ENCODE peak calls at places on chromosomes 12 and 14, in six cellular contexts. J is ascending aorta, P is thoracic aorta, L is PC-9, T is endothelial cell of umbilical vein, U is pancreas. E is an unnamed sample. For H3K27me3, the result is how much of the 10 kb centered on the place peaks cover.

GRCh38 chr14:21933681-21934080 is 260.1 kb upstream of the OR4E1 start:
- DNase-seq in L (peak), U (no peak), J (no peak), P (no peak), T (peak), E (no peak)

GRCh38 chr14:47917344-47917954 is 242.0 kb upstream of the MDGA2 start:
- DNase-seq in T (peak), J (no peak), U (no peak), P (no peak), L (no peak), E (no peak)

GRCh38 chr12:6418796-6419195 is 26.0 kb upstream of the CD27 start:
- DNase-seq in J (no peak), P (no peak), L (no peak), T (no peak), U (no peak), E (no peak)

GRCh38 chr12:98162906-98163678 is 352.3 kb upstream of the TMPO start:
- DNase-seq in U (no peak), L (no peak), P (no peak), T (no peak), J (no peak), E (no peak)

GRCh38 chr12:11593013-11593412 is 56.5 kb upstream of the ETV6 start:
- DNase-seq in U (no peak), T (no peak), P (no peak), J (no peak), L (no peak), E (no peak)

GRCh38 chr12:93657076-93657475 is 20.1 kb upstream of the CRADD start:
- DNase-seq in L (no peak), T (no peak), P (no peak), U (no peak), J (no peak), E (no peak)

GRCh38 chr12:57031228-57031670 is 14.9 kb upstream of the TAC3 start:
- DNase-seq in P (no peak), T (no peak), J (no peak), U (no peak), L (no peak), E (no peak)

GRCh38 chr12:84497819-84498218 is 414.8 kb downstream of the SLC6A15 start:
- DNase-seq in T (peak), U (no peak), L (no peak), P (no peak), J (no peak), E (no peak)

GRCh38 chr12:6241495-6241894 is 41.3 kb downstream of the CD9 start:
- DNase-seq in L (no peak), J (no peak), T (peak), U (peak), P (no peak), E (peak)

GRCh38 chr14:32711103-32711680 is 227.5 kb upstream of the NPAS3 start:
- DNase-seq in L (no peak), P (no peak), J (no peak), T (peak), U (no peak), E (peak)

GRCh38 chr12:130591736-130592135 is 124.4 kb downstream of the RIMBP2 start:
- DNase-seq in J (no peak), L (no peak), U (no peak), T (no peak), P (no peak), E (no peak)

GRCh38 chr14:64639340-64639821 is 64.8 kb upstream of the PLEKHG3 start:
- DNase-seq in P (no peak), U (no peak), L (peak), J (no peak), T (no peak), E (no peak)

DNA sequence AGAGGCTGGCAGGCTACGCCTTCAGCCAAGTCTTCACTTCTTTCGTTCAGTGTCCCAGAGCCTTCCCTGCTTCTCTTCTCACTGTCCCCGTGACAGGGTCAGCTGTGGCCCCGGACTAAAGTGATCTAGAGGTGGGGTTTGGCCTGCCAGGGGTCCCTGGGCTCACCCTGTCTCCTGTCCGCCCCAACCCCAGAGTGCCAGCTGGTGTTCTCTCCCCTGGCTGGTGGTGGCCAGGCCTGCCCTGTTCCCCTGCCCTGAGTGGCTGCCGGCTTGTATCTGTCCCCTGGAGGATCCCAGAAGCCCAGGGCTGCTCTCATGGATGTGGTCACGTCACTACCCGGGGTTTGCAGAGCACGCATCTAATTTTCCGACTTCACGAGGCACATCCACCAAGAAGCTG is 297.4 kb downstream of the GLT1D1 start:
- DNase-seq in P (no peak), U (no peak), T (no peak), L (no peak), J (no peak), E (no peak)
- H3K27me3 ChIP-seq in P (under half), U (under half), T (under half), L (under half), J (under half), E (under half)

DNA sequence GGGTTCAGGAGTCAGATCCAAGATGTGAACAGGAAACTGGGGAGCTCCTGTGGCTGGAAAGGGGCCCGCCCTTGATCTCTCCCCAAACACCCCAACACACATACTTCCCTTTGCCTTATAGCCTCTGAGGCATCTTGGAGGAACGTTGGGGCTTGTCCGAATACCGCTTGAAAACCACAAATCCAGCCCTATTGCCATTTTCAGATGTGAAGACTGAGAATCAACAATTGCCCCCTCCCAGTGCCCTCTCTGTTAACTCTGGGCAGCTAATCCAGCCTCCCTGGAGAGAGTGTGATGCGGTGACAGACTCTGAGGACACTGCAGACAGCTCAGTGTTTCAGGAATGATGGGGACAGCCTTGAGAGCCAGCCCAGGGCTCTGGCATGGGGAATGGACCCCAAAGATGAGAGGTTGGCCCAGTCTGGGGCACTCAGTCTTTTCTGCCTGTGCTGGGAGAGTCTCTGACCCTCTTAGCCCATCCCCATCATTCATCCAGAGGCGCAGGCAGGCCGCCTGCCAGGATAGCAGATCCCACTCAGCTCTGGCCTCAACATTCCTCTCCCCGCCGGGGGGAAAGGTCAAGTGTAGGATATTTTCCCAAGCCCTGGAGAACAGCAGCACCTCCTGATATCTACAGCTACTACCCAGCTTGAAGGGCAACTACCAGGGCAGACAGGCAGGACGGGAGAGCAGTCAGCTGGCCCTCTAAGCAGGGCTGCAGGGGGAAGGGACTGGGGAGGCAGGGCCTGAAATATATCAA is 24.6 kb upstream of the LTBP2 start:
- DNase-seq in J (no peak), L (no peak), P (no peak), T (no peak), U (no peak), E (no peak)
- H3K27ac ChIP-seq in J (peak), L (no peak), P (no peak), T (no peak), U (no peak), E (no peak)

GRCh38 chr14:104111301-104112112 is 26.0 kb downstream of the ASPG start:
- DNase-seq in J (no peak), U (peak), P (no peak), T (no peak), L (no peak), E (no peak)
- H3K27me3 ChIP-seq in J (under half), U (under half), P (under half), T (under half), L (under half), E (under half)

GRCh38 chr14:68685419-68686211 is 107.3 kb downstream of the ZFP36L1 start:
- DNase-seq in P (no peak), T (no peak), L (peak), J (no peak), U (no peak), E (peak)

GRCh38 chr14:68686724-68687123 is 106.1 kb downstream of the ZFP36L1 start:
- DNase-seq in T (no peak), L (no peak), J (no peak), U (no peak), P (no peak), E (no peak)

GRCh38 chr14:68684466-68685418 is 108.1 kb downstream of the ZFP36L1 start:
- DNase-seq in P (no peak), L (peak), J (no peak), T (peak), U (no peak), E (no peak)

GRCh38 chr14:68687746-68688145 is 105.1 kb downstream of the ZFP36L1 start:
- DNase-seq in P (no peak), J (no peak), U (no peak), T (no peak), L (peak), E (no peak)

DNA sequence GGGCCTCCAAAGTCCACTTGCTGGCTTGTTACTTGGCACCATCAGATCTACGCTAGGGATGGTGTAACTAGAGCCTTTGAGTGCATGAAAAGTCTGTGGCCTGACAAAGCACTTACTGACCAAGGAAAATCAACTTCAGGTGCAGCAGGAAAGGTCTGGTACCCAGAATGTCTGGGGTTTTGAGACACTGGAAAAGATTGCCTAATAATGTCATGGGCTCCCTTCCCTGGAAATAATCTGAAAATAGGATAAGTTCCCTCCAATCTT is 106.7 kb downstream of the ZFP36L1 start:
- DNase-seq in P (no peak), L (no peak), J (no peak), T (no peak), U (no peak), E (no peak)
- H3K27ac ChIP-seq in P (no peak), L (peak), J (no peak), T (no peak), U (no peak), E (peak)

DNA sequence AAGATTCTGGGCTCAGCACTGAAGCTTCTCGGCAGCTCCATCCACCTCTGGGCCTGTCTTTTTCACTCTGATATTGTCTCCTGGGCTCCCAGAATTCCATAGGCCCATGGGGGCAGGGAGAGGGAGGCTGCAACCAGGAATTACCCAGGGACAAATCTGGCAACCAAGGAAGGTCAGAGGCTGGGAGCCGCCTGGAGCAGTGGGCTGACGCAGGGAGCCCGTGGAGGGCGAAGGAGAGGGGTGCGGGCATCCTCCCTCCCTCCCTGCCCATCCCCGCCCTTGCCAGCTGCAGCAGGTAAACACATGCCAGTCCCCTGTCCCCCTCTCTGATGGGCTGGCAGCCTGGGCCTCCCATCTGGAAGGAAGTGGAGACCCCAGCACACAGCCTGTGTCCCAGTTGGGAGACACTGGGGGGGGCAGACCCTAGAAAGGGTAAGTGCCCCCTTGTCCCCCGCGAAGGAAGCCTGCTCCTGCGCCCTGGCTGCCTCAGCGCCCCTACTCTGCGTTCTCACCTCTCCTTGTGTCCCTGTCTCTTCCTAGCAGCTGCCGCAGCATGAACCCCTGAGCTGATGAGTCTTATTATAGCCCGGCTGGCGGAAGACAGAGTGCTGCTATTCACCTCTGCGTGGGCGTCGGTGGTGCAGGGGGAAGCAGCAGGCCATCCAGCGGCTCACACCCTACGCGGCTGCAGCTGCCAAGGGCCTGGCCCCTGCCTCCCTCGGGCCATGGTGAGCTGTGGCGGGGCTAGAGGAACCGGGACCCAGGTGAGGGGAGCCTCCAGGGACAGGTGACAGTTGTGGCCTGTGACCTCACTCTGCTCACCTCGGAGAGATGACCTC is 6.7 kb downstream of the LRTM2 start:
- DNase-seq in J (no peak), L (no peak), P (no peak), T (no peak), U (peak), E (no peak)
- H3K27me3 ChIP-seq in J (under half), L (half or more), P (under half), T (under half), U (under half), E (under half)

DNA sequence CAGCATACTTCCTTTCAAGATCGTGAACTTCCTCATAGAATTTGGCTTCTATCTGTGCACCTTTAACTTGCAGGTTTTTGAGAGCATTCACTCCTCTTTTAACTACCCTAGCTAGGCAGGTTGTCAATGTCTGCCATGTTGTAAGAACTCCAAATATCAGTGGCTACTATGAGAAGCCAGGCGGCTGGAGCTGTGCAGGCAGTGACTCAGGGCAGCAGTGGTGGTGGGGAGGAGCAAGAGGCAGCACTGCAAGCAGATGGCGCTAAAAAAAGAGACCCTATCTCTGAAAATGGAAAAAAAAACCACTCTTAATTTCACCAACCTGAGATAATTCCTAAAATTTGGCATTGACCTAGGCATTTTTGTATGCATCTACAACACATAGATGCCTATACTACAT is 28.5 kb downstream of the YARS2 start:
- DNase-seq in J (no peak), P (no peak), L (no peak), T (no peak), U (no peak), E (no peak)
- H3K27ac ChIP-seq in J (no peak), P (no peak), L (no peak), T (no peak), U (no peak), E (no peak)

GRCh38 chr14:102389261-102389660 is 26.5 kb downstream of the TECPR2 start:
- DNase-seq in L (no peak), P (no peak), J (no peak), U (no peak), T (no peak), E (no peak)
- H3K27me3 ChIP-seq in L (under half), P (under half), J (under half), U (under half), T (under half), E (under half)

GRCh38 chr14:70898346-70898745 is 8.9 kb upstream of the PCNX1 start:
- DNase-seq in P (no peak), T (no peak), L (no peak), U (no peak), J (no peak), E (no peak)
- H3K27ac ChIP-seq in P (peak), T (no peak), L (no peak), U (no peak), J (peak), E (no peak)